ENCODE peak calls at places on chromosomes 16 and 17, in four cellular contexts. W is body of pancreas, I is AG04450, L is A673. K is an unnamed sample.

GRCh38 chr16:361872-362701 is 8.3 kb downstream of the MRPL28 start:
- DNase-seq in L (peak; percentile 88), W (peak; percentile 86), I (peak; percentile 46), K (peak; percentile 62)

GRCh38 chr16:89561195-89562026 is 929 bp downstream of the RPL13 start:
- DNase-seq in I (no peak), W (no peak), L (no peak), K (no peak)

GRCh38 chr16:2008631-2009301 is 855 bp downstream of the ZNF598 start:
- DNase-seq in I (no peak), W (peak; percentile 52), L (peak; percentile 58), K (no peak)

GRCh38 chr17:62597920-62598319 is 29.6 kb upstream of the MRC2 start:
- DNase-seq in L (no peak), I (no peak), W (peak; percentile 14), K (no peak)

GRCh38 chr17:35889241-35889640 is 9.1 kb upstream of the CCL5 start:
- DNase-seq in W (no peak), I (no peak), L (no peak), K (no peak)

GRCh38 chr17:29291163-29291752 is 2.7 kb downstream of the NUFIP2 start:
- DNase-seq in W (no peak), L (peak; percentile 86), I (peak; percentile 18), K (peak; percentile 43)

GRCh38 chr17:65558311-65558682 is 3.2 kb downstream of the AXIN2 start:
- DNase-seq in W (no peak), I (no peak), L (no peak), K (no peak)

GRCh38 chr17:72693956-72694355 is 398.5 kb downstream of the SLC39A11 start:
- DNase-seq in W (no peak), I (no peak), L (no peak), K (no peak)

GRCh38 chr16:719815-720506 is 985 bp upstream of the ANTKMT start:
- DNase-seq in L (peak; percentile 39), I (no peak), W (no peak), K (no peak)

GRCh38 chr16:2350500-2350899 is 10.0 kb upstream of the ABCA3 start:
- DNase-seq in L (no peak), I (no peak), W (no peak), K (no peak)

GRCh38 chr16:9484901-9485300 is 393.5 kb downstream of the HAPSTR1 start:
- DNase-seq in I (no peak), W (no peak), L (no peak), K (no peak)

GRCh38 chr16:21704733-21705132 is 41.0 kb downstream of the OTOA start:
- DNase-seq in I (no peak), W (no peak), L (no peak), K (no peak)

GRCh38 chr17:5943991-5944390 is 126.2 kb upstream of the WSCD1 start:
- DNase-seq in L (no peak), W (no peak), I (no peak), K (no peak)

GRCh38 chr16:22323998-22324786 is 27.0 kb downstream of the POLR3E start:
- DNase-seq in L (no peak), W (no peak), I (no peak), K (no peak)

GRCh38 chr17:45246861-45247428 is 14.9 kb downstream of the SPATA32 start:
- DNase-seq in L (peak; percentile 58), W (peak; percentile 48), I (no peak), K (no peak)

GRCh38 chr16:31472559-31473203 is 729 bp downstream of the TGFB1I1 start:
- DNase-seq in L (peak; percentile 84), I (peak; percentile 69), W (peak; percentile 81), K (no peak)

GRCh38 chr17:43641416-43641815 is 20.3 kb downstream of the MEOX1 start:
- DNase-seq in I (no peak), W (no peak), L (no peak), K (no peak)

GRCh38 chr17:42067371-42068180 is 17.2 kb upstream of the C17orf113 start:
- DNase-seq in W (peak; percentile 75), I (no peak), L (peak; percentile 44), K (no peak)

GRCh38 chr17:46984892-46985291 is 5.8 kb upstream of the RPRML start:
- DNase-seq in I (no peak), L (no peak), W (no peak), K (peak; percentile 79)

GRCh38 chr17:35788504-35788998 is 6.9 kb downstream of the MMP28 start:
- DNase-seq in W (no peak), I (no peak), L (no peak), K (no peak)

GRCh38 chr17:81641825-81642489 is 5.0 kb downstream of the TSPAN10 start:
- DNase-seq in W (no peak), I (peak; percentile 29), L (no peak), K (no peak)

GRCh38 chr17:75060434-75061054 is 13.5 kb downstream of the KCTD2 start:
- DNase-seq in I (no peak), W (no peak), L (no peak), K (no peak)

GRCh38 chr17:76840884-76841775 is 27.1 kb upstream of the MGAT5B start:
- DNase-seq in W (no peak), I (no peak), L (peak; percentile 70), K (no peak)

GRCh38 chr16:26857371-26857770 is 209.4 kb upstream of the C16orf82 start:
- DNase-seq in W (no peak), I (no peak), L (no peak), K (no peak)

GRCh38 chr17:34626141-34626681 is 46.8 kb downstream of the TMEM132E start:
- DNase-seq in W (peak; percentile 39), L (no peak), I (no peak), K (no peak)

GRCh38 chr16:57191056-57191536 is 5.0 kb downstream of the RSPRY1 start:
- DNase-seq in W (no peak), I (no peak), L (peak; percentile 18), K (no peak)

GRCh38 chr17:41547921-41548843 is 20.1 kb upstream of the KRT19 start:
- DNase-seq in W (peak; percentile 46), I (peak; percentile 89), L (peak; percentile 52), K (no peak)

GRCh38 chr16:11737678-11738077 is 5.0 kb downstream of the TXNDC11 start:
- DNase-seq in L (no peak), I (no peak), W (no peak), K (no peak)

GRCh38 chr16:11742041-11742535 is 569 bp downstream of the TXNDC11 start:
- DNase-seq in W (peak; percentile 63), I (no peak), L (peak; percentile 18), K (no peak)

GRCh38 chr16:11738742-11739544 is 3.7 kb downstream of the TXNDC11 start:
- DNase-seq in L (no peak), W (no peak), I (no peak), K (no peak)

GRCh38 chr16:11742536-11743307 is at the start of gene TXNDC11:
- DNase-seq in I (peak; percentile 93), L (peak; percentile 98), W (peak; percentile 100), K (peak; percentile 93)

DNA sequence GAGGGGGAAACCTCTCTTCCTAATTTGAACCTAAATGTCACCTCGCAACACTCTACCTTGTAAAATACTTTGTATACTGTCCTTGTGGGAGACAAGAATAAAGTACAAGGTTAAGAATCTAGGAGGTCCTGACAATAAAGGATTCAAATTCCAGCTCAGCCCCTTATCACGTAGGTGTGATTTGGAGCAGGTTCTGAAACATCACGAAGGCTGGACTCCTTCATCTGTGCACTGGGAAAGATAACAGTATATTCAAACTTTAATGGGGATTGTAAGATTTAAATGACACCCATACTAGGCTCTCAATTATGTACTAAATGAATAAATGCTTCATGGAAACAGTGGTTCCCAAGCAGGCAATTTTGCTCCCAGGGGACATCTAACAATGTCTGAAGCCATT is 2.1 kb downstream of the TXNDC11 start:
- DNase-seq in I (no peak), L (peak; percentile 36), W (no peak), K (no peak)
- H3K4me3 ChIP-seq in I (peak overlapping the region; percentile 86), L (no peak overlapping the region), W (no peak overlapping the region), K (peak overlapping the region; percentile 93)

GRCh38 chr16:82366462-82366861 is 196.4 kb upstream of the MPHOSPH6 start:
- DNase-seq in W (no peak), I (no peak), L (no peak), K (no peak)

GRCh38 chr16:82363026-82363816 is 193.2 kb upstream of the MPHOSPH6 start:
- DNase-seq in L (no peak), W (no peak), I (no peak), K (no peak)

GRCh38 chr16:82370282-82370681 is 200.3 kb upstream of the MPHOSPH6 start:
- DNase-seq in I (no peak), L (no peak), W (no peak), K (no peak)

GRCh38 chr16:82364690-82365089 is 194.7 kb upstream of the MPHOSPH6 start:
- DNase-seq in I (no peak), W (no peak), L (no peak), K (no peak)

DNA sequence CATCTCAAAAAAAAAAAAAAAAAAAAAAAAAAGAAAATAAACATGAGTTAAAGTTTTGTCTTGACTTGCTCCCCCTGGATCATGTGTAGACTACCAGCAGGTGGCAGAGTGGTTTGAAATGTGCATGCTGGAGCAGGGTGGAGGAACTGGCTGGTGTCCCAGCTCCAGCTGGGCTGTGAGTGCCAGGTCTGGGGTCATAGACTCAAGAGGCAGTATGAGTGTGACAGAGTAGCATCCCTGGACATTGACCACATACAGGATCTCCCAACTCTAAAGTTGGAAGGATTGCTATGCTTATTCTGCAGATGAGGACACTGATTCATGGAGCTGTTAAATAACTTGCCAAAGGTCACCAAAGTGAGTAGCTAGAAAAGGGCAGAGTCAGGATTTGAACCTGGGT is 198.0 kb upstream of the MPHOSPH6 start:
- DNase-seq in L (peak; percentile 35), W (peak; percentile 56), I (no peak), K (peak; percentile 66)
- TF ChIP-seq CTCF in L (peak; percentile 41), W (no peak), I (peak; percentile 28), K (peak; percentile 72)

GRCh38 chr16:84607694-84608093 is 10.2 kb downstream of the COTL1 start:
- DNase-seq in I (no peak), L (no peak), W (no peak), K (no peak)

GRCh38 chr16:84608281-84608680 is 9.6 kb downstream of the COTL1 start:
- DNase-seq in L (no peak), I (no peak), W (no peak), K (no peak)

GRCh38 chr16:84606081-84606875 is 11.6 kb downstream of the COTL1 start:
- DNase-seq in L (no peak), W (no peak), I (no peak), K (no peak)

GRCh38 chr16:84605339-84605848 is 12.5 kb downstream of the COTL1 start:
- DNase-seq in W (no peak), I (no peak), L (no peak), K (no peak)

GRCh38 chr16:84607061-84607460 is 10.8 kb downstream of the COTL1 start:
- DNase-seq in L (no peak), W (no peak), I (no peak), K (no peak)
- H3K4me3 ChIP-seq in L (no peak overlapping the region), W (no peak overlapping the region), I (no peak overlapping the region), K (no peak overlapping the region)

DNA sequence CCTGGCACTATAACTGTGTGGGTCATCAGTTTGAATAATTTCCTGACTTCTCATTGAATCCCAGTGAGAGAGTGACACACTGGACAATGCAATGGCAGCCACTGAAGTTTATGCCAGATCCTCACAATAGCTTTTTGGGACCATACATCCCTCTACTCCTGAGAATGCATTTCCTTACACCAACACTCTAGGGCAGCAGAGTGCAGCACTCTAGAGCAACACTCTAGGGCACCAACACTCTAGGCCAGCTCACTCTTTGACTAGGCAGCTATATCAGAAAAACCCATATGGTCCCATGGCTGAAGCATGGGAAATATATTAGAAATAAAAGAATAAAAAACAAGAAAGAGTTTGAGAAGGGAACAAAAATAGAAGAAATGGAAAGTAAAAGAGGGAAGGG is 309.2 kb downstream of the MAP2K6 start:
- DNase-seq in I (no peak), W (no peak), L (no peak), K (no peak)
- TF ChIP-seq CTCF in I (peak; percentile 21), W (no peak), L (no peak), K (peak; percentile 12)